ENCODE peak calls at places on chromosomes 16 and 17, in five cellular contexts. G, B, R, O and Q are unnamed samples.

GRCh38 chr17:28291780-28292330 is 27.1 kb upstream of the TMEM97 start:
- DNase-seq in R (no peak), B (no peak), G (no peak), O (no peak), Q (no peak)

GRCh38 chr17:38511126-38512108 is 83.2 kb downstream of the ARHGAP23 start:
- DNase-seq in R (no peak), B (no peak), O (no peak), G (no peak), Q (no peak)

GRCh38 chr16:47965439-47965838 is 190.4 kb downstream of the ABCC12 start:
- DNase-seq in G (no peak), B (no peak), R (no peak), O (no peak), Q (no peak)

GRCh38 chr17:58189436-58190146 is 2.9 kb upstream of the EPX start:
- DNase-seq in O (no peak), G (no peak), B (peak; percentile 42), R (no peak), Q (peak; percentile 75)

GRCh38 chr17:62755139-62755851 is 52.8 kb downstream of the MARCHF10 start:
- DNase-seq in G (no peak), R (no peak), B (peak; percentile 23), O (no peak), Q (no peak)

GRCh38 chr16:77998350-77999023 is 23.9 kb upstream of the CLEC3A start:
- DNase-seq in O (no peak), B (no peak), G (no peak), R (no peak), Q (no peak)

GRCh38 chr17:60557805-60558204 is 31.8 kb upstream of the APPBP2 start:
- DNase-seq in R (no peak), G (no peak), B (no peak), O (no peak), Q (no peak)

GRCh38 chr17:35666967-35667552 is 64.4 kb upstream of the RASL10B start:
- DNase-seq in O (no peak), R (no peak), G (no peak), B (no peak), Q (no peak)

GRCh38 chr17:63974594-63975192 is 2.0 kb upstream of the SCN4A start:
- DNase-seq in B (peak; percentile 38), R (no peak), O (no peak), G (no peak), Q (no peak)

GRCh38 chr16:30077656-30078055 is 1.9 kb downstream of the PPP4C start:
- DNase-seq in B (no peak), R (no peak), G (no peak), O (no peak), Q (no peak)

GRCh38 chr17:38861399-38861843 is 7.9 kb upstream of the RPL23 start:
- DNase-seq in R (no peak), G (no peak), O (no peak), B (no peak), Q (no peak)

GRCh38 chr16:89041571-89042481 is 51.8 kb upstream of the ACSF3 start:
- DNase-seq in G (no peak), R (no peak), O (no peak), B (no peak), Q (no peak)

GRCh38 chr17:51258756-51259573 is 884 bp downstream of the MBTD1 start:
- DNase-seq in G (no peak), O (no peak), B (peak; percentile 11), R (peak; percentile 24), Q (peak; percentile 55)

GRCh38 chr16:89586853-89587252 is 11.3 kb downstream of the CPNE7 start:
- DNase-seq in O (no peak), B (no peak), G (no peak), R (no peak), Q (peak; percentile 63)

GRCh38 chr16:10577305-10578202 is 2.8 kb downstream of the EMP2 start:
- DNase-seq in R (peak; percentile 34), B (no peak), G (no peak), O (no peak), Q (peak; percentile 7)

GRCh38 chr17:40499551-40500189 is 1.8 kb downstream of the TNS4 start:
- DNase-seq in G (peak; percentile 90), B (no peak), O (no peak), R (peak; percentile 51), Q (peak; percentile 84)

GRCh38 chr16:19831678-19832077 is 53.0 kb downstream of the GPRC5B start:
- DNase-seq in R (no peak), G (no peak), B (no peak), O (no peak), Q (peak; percentile 31)

GRCh38 chr17:72422505-72423285 is 301.9 kb downstream of the SOX9 start:
- DNase-seq in O (no peak), G (peak; percentile 80), B (no peak), R (no peak), Q (peak; percentile 11)

GRCh38 chr17:79836952-79837887 is 2.0 kb downstream of the CBX4 start:
- DNase-seq in R (peak; percentile 63), G (peak; percentile 86), B (no peak), O (no peak), Q (peak; percentile 94)

GRCh38 chr16:47888142-47888541 is 267.7 kb downstream of the ABCC12 start:
- DNase-seq in R (no peak), G (no peak), O (no peak), B (peak; percentile 32), Q (peak; percentile 30)

GRCh38 chr17:65115721-65116312 is 21.4 kb upstream of the RGS9 start:
- DNase-seq in B (no peak), G (no peak), O (no peak), R (no peak), Q (no peak)

GRCh38 chr16:21339927-21340326 is 61.8 kb upstream of the CRYM start:
- DNase-seq in G (no peak), O (no peak), R (no peak), B (no peak), Q (no peak)

GRCh38 chr17:43917348-43918025 is 10.2 kb upstream of the MPP2 start:
- DNase-seq in O (no peak), R (no peak), B (no peak), G (peak; percentile 26), Q (no peak)

GRCh38 chr17:38881600-38882191 is 11.8 kb downstream of the LASP1 start:
- DNase-seq in B (no peak), R (no peak), O (no peak), G (peak; percentile 80), Q (peak; percentile 62)

GRCh38 chr17:31489295-31490018 is 98.0 kb downstream of the RAB11FIP4 start:
- DNase-seq in R (no peak), B (no peak), O (no peak), G (peak; percentile 76), Q (no peak)

GRCh38 chr16:81864646-81865382 is 85.7 kb downstream of the PLCG2 start:
- DNase-seq in B (no peak), G (no peak), O (no peak), R (peak; percentile 13), Q (no peak)

GRCh38 chr16:26598061-26598460 is 468.7 kb upstream of the C16orf82 start:
- DNase-seq in R (no peak), O (peak; percentile 1), G (no peak), B (no peak), Q (no peak)

GRCh38 chr17:11852231-11852630 is 145.0 kb downstream of the ZNF18 start:
- DNase-seq in G (no peak), R (no peak), O (no peak), B (no peak), Q (no peak)

GRCh38 chr17:40466298-40466971 is 23.2 kb downstream of the IGFBP4 start:
- DNase-seq in R (no peak), O (no peak), G (no peak), B (no peak), Q (no peak)

GRCh38 chr17:80441133-80441578 is 26.2 kb downstream of the ENDOV start:
- DNase-seq in B (peak; percentile 69), G (no peak), O (no peak), R (no peak), Q (peak; percentile 61)

GRCh38 chr17:42163113-42163512 is 8.3 kb upstream of the RAB5C start:
- DNase-seq in B (no peak), G (no peak), R (no peak), O (no peak), Q (no peak)

GRCh38 chr17:7405413-7405881 is 1.6 kb upstream of the TMEM256 start:
- DNase-seq in R (no peak), G (no peak), O (no peak), B (no peak), Q (no peak)